ENCODE peak calls at places on chromosome 1, in five cellular contexts. P is mesenchymal stem cell; G is CD8-positive, alpha-beta T cell; S is thoracic aorta; J is PC-9. O is an unnamed sample.

GRCh38 chr1:210233216-210233494 is 559 bp downstream of the SERTAD4 start:
- DNase-seq in P (peak; percentile 47), G (no peak), S (no peak), J (no peak), O (no peak)

GRCh38 chr1:171506525-171507304 is 21.4 kb downstream of the PRRC2C start:
- DNase-seq in P (peak; percentile 43), G (no peak), S (no peak), J (no peak), O (no peak)

GRCh38 chr1:213103377-213104306 is 52.6 kb downstream of the RPS6KC1 start:
- DNase-seq in P (no peak), G (no peak), S (no peak), J (no peak), O (no peak)

GRCh38 chr1:65490231-65491009 is 70.0 kb downstream of the LEPR start:
- DNase-seq in P (no peak), G (no peak), S (no peak), J (no peak), O (no peak)

GRCh38 chr1:212980123-212980800 is 29.9 kb downstream of the VASH2 start:
- DNase-seq in P (peak; percentile 31), G (peak; percentile 40), S (no peak), J (no peak), O (peak; percentile 89)

GRCh38 chr1:36966242-36966641 is 68.1 kb downstream of the GRIK3 start:
- DNase-seq in P (no peak), G (no peak), S (no peak), J (peak; percentile 8), O (no peak)

GRCh38 chr1:156886583-156887302 is 6.8 kb upstream of the PEAR1 start:
- DNase-seq in P (no peak), G (no peak), S (no peak), J (no peak), O (no peak)

GRCh38 chr1:38222906-38223305 is 176.3 kb upstream of the POU3F1 start:
- DNase-seq in P (no peak), G (no peak), S (no peak), J (no peak), O (no peak)

GRCh38 chr1:8562881-8563865 is 245.3 kb downstream of the SLC45A1 start:
- DNase-seq in P (no peak), G (no peak), S (no peak), J (no peak), O (no peak)

GRCh38 chr1:169003864-169004516 is 102.5 kb upstream of the ATP1B1 start:
- DNase-seq in P (peak; percentile 71), G (no peak), S (peak; percentile 7), J (peak; percentile 1), O (peak; percentile 89)

GRCh38 chr1:24715658-24716057 is 29.6 kb upstream of the CLIC4 start:
- DNase-seq in P (no peak), G (no peak), S (no peak), J (no peak), O (no peak)

GRCh38 chr1:165287329-165287728 is 69.2 kb downstream of the LMX1A start:
- DNase-seq in P (no peak), G (no peak), S (no peak), J (no peak), O (no peak)

DNA sequence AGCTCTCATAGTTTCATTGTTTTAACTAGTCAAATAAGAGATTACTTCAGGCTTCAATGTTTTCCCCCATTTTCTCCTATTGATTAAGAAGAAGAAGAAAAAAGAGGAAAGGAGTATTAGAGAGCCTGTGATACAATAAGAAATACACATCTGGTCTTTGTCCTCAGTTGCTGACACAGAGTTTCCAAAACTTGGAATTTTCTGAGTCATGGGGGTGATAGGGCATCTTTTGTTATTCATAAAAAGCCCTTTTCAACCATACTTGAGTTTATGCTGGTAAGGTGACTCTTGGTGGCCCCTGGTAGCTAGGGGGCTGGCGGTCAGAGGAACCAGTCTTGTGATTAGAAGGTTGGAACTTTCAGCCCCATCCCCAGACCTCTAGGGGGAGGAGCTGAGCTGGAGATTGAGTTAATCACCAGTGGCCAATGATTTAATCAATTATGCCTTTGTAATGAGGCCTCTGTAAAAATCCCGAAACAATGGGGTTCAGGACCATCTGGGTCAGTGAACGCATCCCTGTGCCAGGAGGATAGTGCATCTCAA is 28.9 kb upstream of the KLF18 start:
- DNase-seq in P (peak; percentile 5), G (no peak), S (no peak), J (no peak), O (no peak)
- H3K9me3 ChIP-seq in P (peaks cover 11% of the 10 kb centered on the region), G (no peaks in the 10 kb centered on the region), S (peaks cover 3% of the 10 kb centered on the region), J (peaks cover 9% of the 10 kb centered on the region), O (no peaks in the 10 kb centered on the region)

DNA sequence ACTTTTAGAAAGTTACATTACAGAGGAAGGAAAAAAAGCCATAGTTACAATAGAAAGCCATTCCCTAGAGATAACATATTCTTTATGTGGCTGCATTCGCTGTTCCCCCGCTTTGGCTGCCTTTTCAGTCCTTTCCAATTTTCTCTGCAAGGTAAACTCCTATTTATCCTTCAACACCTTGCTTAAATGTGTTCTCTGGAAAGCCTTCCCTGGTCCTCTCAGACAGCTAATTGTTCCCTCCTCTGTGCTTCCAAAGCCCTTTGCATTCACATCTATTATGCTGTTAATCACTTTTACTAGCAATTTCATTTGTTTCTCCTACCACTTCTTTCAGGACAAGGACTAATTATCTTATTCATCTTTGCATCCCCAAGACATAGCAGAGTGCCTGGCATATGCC is 1.6 kb downstream of the PHC2 start:
- DNase-seq in P (no peak), G (no peak), S (no peak), J (no peak), O (no peak)
- H3K4me3 ChIP-seq in P (no peak overlapping the region), G (no peak overlapping the region), S (peak overlapping the region; percentile 87), J (peak overlapping the region; percentile 86), O (no peak overlapping the region)

GRCh38 chr1:224619209-224619608 is 3.1 kb downstream of the CNIH3 start:
- DNase-seq in P (no peak), G (no peak), S (no peak), J (no peak), O (no peak)
- H3K9me3 ChIP-seq in P (no peaks in the 10 kb centered on the region), G (no peaks in the 10 kb centered on the region), S (no peaks in the 10 kb centered on the region), J (no peaks in the 10 kb centered on the region), O (no peaks in the 10 kb centered on the region)

DNA sequence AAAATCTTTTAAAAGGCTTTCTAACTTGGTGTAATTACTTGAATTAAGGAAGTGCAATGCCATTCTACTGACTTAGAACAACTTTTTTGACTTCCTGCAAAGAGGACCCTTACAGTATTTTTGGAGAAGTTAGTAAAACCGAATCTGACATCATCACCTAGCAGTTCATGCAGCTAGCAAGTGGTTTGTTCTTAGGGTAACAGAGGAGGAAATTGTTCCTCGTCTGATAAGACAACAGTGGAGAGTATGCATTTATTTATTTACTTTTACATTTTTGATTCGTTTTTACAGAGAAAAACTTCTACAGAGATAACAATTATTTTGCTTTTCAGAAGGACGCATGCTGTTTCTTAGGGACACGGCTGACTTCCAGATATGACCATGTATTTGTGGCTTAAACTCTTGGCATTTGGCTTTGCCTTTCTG is at the start of gene PTPRC:
- DNase-seq in P (no peak), G (no peak), S (no peak), J (no peak), O (no peak)
- H3K4me3 ChIP-seq in P (no peak within 1 kb of the TSS), G (peak within 1 kb of the TSS; percentile 83), S (peak within 1 kb of the TSS; percentile 49), J (no peak within 1 kb of the TSS), O (no peak within 1 kb of the TSS)

GRCh38 chr1:160905617-160905989 is 20.6 kb upstream of the ITLN1 start:
- DNase-seq in P (no peak), G (no peak), S (no peak), J (no peak), O (no peak)
- H3K9me3 ChIP-seq in P (no peaks in the 10 kb centered on the region), G (no peaks in the 10 kb centered on the region), S (no peaks in the 10 kb centered on the region), J (no peaks in the 10 kb centered on the region), O (no peaks in the 10 kb centered on the region)

DNA sequence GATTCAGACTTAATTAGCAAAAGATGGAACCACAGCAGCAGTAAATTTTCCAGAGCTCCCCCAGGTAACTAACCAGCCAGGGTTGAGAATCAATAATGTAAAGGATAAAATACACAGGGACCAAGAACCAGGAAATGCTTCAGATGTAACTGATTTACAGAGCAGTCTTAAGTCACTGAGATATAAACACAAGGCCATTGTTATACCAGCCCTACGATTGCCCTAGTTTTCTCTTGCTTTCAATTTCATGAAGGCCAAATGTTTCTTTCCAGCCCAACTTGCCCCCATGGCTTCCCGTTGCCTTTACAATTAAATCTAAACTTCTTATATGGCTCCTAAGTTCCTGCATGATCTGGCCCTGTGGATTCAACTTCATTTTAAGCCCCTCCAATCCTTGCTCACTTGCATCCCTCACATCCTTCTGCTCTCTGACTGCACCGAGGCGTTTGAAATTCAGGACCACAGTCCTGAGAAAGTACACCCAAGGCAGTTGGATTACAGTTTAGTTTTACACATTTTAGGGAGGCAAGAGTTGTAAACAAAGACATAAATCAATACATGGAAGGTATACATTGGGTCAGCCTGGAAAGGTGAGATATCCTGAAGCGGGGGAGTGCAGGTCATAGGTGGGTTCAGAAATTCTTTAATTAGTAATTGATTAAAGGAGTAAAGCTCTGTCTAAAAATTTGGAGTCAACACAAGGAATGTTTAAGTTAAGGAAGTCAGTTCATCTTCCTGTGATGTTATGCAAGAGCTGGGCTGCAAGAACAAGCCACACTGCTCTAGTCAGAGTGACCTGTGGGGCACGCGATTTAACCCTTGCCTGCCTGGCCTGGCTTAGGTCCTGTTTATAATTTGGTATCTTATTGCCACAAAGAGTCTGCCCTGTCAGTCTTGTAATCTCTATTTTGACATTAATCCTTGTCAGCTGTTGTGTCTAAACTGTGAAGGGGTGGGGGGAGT is 69.9 kb upstream of the COG2 start:
- DNase-seq in P (peak; percentile 32), G (no peak), S (no peak), J (no peak), O (no peak)
- H3K4me3 ChIP-seq in P (no peak overlapping the region), G (no peak overlapping the region), S (no peak overlapping the region), J (no peak overlapping the region), O (no peak overlapping the region)

DNA sequence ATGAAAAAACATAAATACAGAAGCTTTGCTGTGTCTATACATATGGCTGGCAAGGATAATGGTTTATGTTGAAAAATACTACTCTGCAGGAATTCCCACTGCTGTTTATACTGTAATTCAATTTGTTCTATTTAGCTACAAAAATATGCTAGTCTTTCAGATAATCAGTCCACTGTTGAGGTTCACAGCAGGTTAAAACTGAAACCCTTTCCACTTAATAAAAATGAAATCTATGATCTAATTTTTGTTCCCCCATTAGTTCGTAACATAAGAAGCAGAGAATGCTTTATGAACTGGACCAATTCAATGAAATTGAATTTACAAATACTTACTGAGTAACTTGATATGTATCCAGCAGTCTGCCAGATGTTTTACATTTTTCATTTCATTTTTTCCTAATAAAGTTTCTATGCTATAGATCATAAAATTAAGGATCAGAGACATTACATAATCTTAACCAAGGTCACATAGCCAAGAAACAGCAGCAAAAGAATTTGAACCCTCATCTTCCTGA is 360.1 kb upstream of the BEND5 start:
- DNase-seq in P (no peak), G (no peak), S (no peak), J (no peak), O (no peak)
- H3K9me3 ChIP-seq in P (peaks cover 5% of the 10 kb centered on the region), G (no peaks in the 10 kb centered on the region), S (no peaks in the 10 kb centered on the region), J (no peaks in the 10 kb centered on the region), O (no peaks in the 10 kb centered on the region)